ENCODE peak calls at places on chromosomes 1 and 21, in nine cellular contexts. T is adrenal gland, I is Peyer's patch, W is HCT116, A is uterus, C is esophagus muscularis mucosa, Z is A549, F is sigmoid colon, V is esophagus squamous epithelium. L is an unnamed sample. For H3K4me1, the result is how much of the 10 kb centered on the place peaks cover.

GRCh38 chr1:192807968-192808587 is 761 bp upstream of the RGS2 start:
- DNase-seq in F (no peak), Z (peak), C (no peak), T (no peak), W (no peak), A (no peak), I (no peak), V (peak), L (peak)

GRCh38 chr1:20785907-20786309 is 1.2 kb downstream of the HP1BP3 start:
- DNase-seq in V (no peak), F (no peak), W (no peak), A (no peak), Z (no peak), C (peak), T (no peak), I (peak), L (peak)

GRCh38 chr1:23864801-23865542 is 3.1 kb downstream of the FUCA1 start:
- DNase-seq in V (no peak), C (no peak), W (no peak), F (no peak), A (no peak), T (no peak), I (no peak), Z (no peak), L (no peak)

GRCh38 chr1:54298284-54299033 is 98.5 kb downstream of the MRPL37 start:
- DNase-seq in A (no peak), T (no peak), I (no peak), W (no peak), C (no peak), V (no peak), F (no peak), Z (no peak), L (no peak)

GRCh38 chr1:39268906-39269305 is 64.4 kb downstream of the MACF1 start:
- DNase-seq in W (no peak), C (no peak), F (no peak), T (no peak), I (no peak), V (no peak), A (no peak), Z (no peak), L (no peak)

GRCh38 chr1:247415423-247416361 is at the start of gene NLRP3:
- DNase-seq in Z (no peak), F (peak), T (peak), A (no peak), V (no peak), C (no peak), W (no peak), I (peak), L (peak)

GRCh38 chr1:108841703-108842102 is 15.2 kb downstream of the AKNAD1 start:
- DNase-seq in T (no peak), I (no peak), C (no peak), Z (no peak), A (no peak), V (no peak), F (no peak), W (no peak), L (no peak)

GRCh38 chr1:25217598-25218232 is 14.6 kb downstream of the SYF2 start:
- DNase-seq in A (no peak), T (no peak), W (no peak), F (no peak), Z (no peak), I (no peak), C (no peak), V (no peak), L (no peak)

GRCh38 chr1:118122234-118123004 is 62.6 kb downstream of the SPAG17 start:
- DNase-seq in W (no peak), I (no peak), T (no peak), Z (no peak), V (no peak), F (no peak), A (no peak), C (no peak), L (no peak)

GRCh38 chr1:203453016-203453415 is 22.6 kb upstream of the PRELP start:
- DNase-seq in T (no peak), V (no peak), I (no peak), C (no peak), W (no peak), F (no peak), Z (no peak), A (no peak), L (no peak)

GRCh38 chr1:154607084-154607747 is 770 bp downstream of the ADAR start:
- DNase-seq in T (no peak), A (peak), F (no peak), C (no peak), V (no peak), Z (no peak), I (peak), W (no peak), L (peak)

GRCh38 chr1:7609311-7609994 is 161.6 kb upstream of the VAMP3 start:
- DNase-seq in C (no peak), Z (no peak), T (no peak), W (no peak), A (no peak), V (no peak), F (peak), I (no peak), L (no peak)

GRCh38 chr1:17206196-17206595 is 1.3 kb downstream of the PADI1 start:
- DNase-seq in T (no peak), W (no peak), Z (no peak), I (no peak), V (no peak), F (no peak), A (no peak), C (no peak), L (no peak)

GRCh38 chr1:167400359-167400953 is 117.9 kb downstream of the CD247 start:
- DNase-seq in Z (no peak), C (no peak), F (no peak), I (no peak), V (no peak), T (no peak), A (no peak), W (no peak), L (no peak)

GRCh38 chr1:9249534-9250335 is 15.2 kb downstream of the H6PD start:
- DNase-seq in V (no peak), I (no peak), C (no peak), W (no peak), A (peak), T (peak), Z (peak), F (no peak), L (peak)

GRCh38 chr1:38454236-38454635 is 405.3 kb downstream of the RRAGC start:
- DNase-seq in A (no peak), T (no peak), I (no peak), Z (no peak), V (no peak), W (peak), F (no peak), C (peak), L (no peak)

GRCh38 chr1:26614655-26615411 is 81.0 kb upstream of the ARID1A start:
- DNase-seq in Z (no peak), I (no peak), C (no peak), A (no peak), F (no peak), V (no peak), W (no peak), T (no peak), L (no peak)

GRCh38 chr1:224873645-224874369 is 55.7 kb upstream of the DNAH14 start:
- DNase-seq in T (no peak), Z (no peak), F (no peak), A (no peak), W (no peak), V (no peak), I (no peak), C (no peak), L (no peak)

GRCh38 chr1:152725261-152725660 is 17.3 kb downstream of the LCE4A start:
- DNase-seq in F (no peak), I (no peak), T (no peak), W (no peak), Z (no peak), C (no peak), A (no peak), V (no peak), L (no peak)

GRCh38 chr1:70941563-70941962 is 106.1 kb downstream of the PTGER3 start:
- DNase-seq in I (no peak), Z (no peak), A (no peak), T (no peak), W (no peak), F (no peak), C (no peak), V (no peak), L (no peak)

GRCh38 chr21:36816556-36817130 is 117.7 kb downstream of the SIM2 start:
- DNase-seq in I (no peak), A (no peak), T (no peak), Z (no peak), V (no peak), C (no peak), W (no peak), F (no peak), L (no peak)

GRCh38 chr1:54798769-54799641 is 2.1 kb downstream of the TTC22 start:
- DNase-seq in V (no peak), F (peak), I (no peak), C (no peak), T (no peak), A (no peak), W (no peak), Z (no peak), L (no peak)

GRCh38 chr1:14627608-14628489 is 29.4 kb downstream of the KAZN start:
- DNase-seq in I (no peak), C (no peak), A (no peak), F (no peak), V (no peak), T (no peak), Z (no peak), W (no peak), L (no peak)

GRCh38 chr1:205596876-205597275 is 34.9 kb downstream of the ELK4 start:
- DNase-seq in I (no peak), V (no peak), F (no peak), Z (no peak), T (no peak), W (no peak), A (no peak), C (peak), L (no peak)

GRCh38 chr21:14523234-14523633 is 22.9 kb downstream of the SAMSN1 start:
- DNase-seq in Z (no peak), F (no peak), A (no peak), V (no peak), I (no peak), W (no peak), T (no peak), C (no peak), L (no peak)

GRCh38 chr1:156676820-156677615 is at the start of gene NES:
- DNase-seq in F (peak), A (peak), T (peak), Z (no peak), V (no peak), W (no peak), C (no peak), I (no peak), L (peak)

GRCh38 chr1:97904528-97904927 is 16.3 kb downstream of the DPYD start:
- DNase-seq in W (no peak), C (no peak), F (no peak), T (no peak), Z (no peak), V (no peak), I (no peak), A (no peak), L (no peak)

GRCh38 chr1:97903626-97904025 is 17.2 kb downstream of the DPYD start:
- DNase-seq in F (no peak), C (no peak), T (no peak), I (no peak), Z (no peak), W (no peak), A (no peak), V (no peak), L (no peak)

GRCh38 chr1:97901017-97901658 is 19.7 kb downstream of the DPYD start:
- DNase-seq in T (no peak), F (no peak), Z (no peak), V (no peak), A (no peak), I (no peak), W (no peak), C (no peak), L (no peak)

GRCh38 chr1:97905141-97905540 is 15.7 kb downstream of the DPYD start:
- DNase-seq in W (no peak), A (no peak), I (no peak), C (no peak), T (no peak), Z (no peak), F (no peak), V (no peak), L (no peak)

GRCh38 chr1:97902067-97902466 is 18.8 kb downstream of the DPYD start:
- DNase-seq in W (no peak), F (no peak), Z (no peak), I (no peak), C (no peak), V (no peak), A (no peak), T (no peak), L (no peak)
- H3K4me1 ChIP-seq in W (under half), F (under half), Z (under half), I (under half), C (under half), V (half or more), A (under half), T (under half), L (under half)

GRCh38 chr1:3530931-3531818 is 76.7 kb downstream of the ARHGEF16 start:
- DNase-seq in I (peak), W (peak), C (peak), A (peak), Z (peak), F (peak), T (peak), V (no peak), L (peak)
- TF ChIP-seq POLR2A in I (no peak), W (no peak), C (peak), A (peak), Z (peak), F (no peak), T (no peak), V (peak), L (no peak)

DNA sequence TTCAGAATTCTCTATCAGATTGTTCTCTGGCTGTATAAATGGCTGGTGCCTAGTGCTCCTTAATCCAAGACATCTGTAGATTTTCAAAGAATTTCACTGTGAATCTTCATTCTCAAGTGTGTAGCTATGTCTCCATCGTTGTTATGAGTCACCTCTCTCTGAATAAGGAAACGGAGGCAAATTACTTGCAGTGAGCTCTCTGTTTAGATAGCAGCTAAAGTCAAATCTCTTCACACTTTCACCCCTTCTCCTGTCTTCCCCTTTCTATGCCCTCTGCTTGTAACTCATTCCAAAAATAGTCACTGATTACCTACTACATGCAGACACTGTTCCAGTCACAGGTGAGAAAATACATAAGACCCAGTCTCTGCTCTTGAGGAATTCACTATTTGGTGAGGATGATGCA is 39.7 kb downstream of the CHML start:
- DNase-seq in T (no peak), I (no peak), Z (no peak), W (no peak), F (no peak), C (no peak), V (no peak), A (no peak), L (no peak)
- H3K4me1 ChIP-seq in T (under half), I (under half), Z (under half), W (under half), F (under half), C (under half), V (under half), A (under half), L (under half)

DNA sequence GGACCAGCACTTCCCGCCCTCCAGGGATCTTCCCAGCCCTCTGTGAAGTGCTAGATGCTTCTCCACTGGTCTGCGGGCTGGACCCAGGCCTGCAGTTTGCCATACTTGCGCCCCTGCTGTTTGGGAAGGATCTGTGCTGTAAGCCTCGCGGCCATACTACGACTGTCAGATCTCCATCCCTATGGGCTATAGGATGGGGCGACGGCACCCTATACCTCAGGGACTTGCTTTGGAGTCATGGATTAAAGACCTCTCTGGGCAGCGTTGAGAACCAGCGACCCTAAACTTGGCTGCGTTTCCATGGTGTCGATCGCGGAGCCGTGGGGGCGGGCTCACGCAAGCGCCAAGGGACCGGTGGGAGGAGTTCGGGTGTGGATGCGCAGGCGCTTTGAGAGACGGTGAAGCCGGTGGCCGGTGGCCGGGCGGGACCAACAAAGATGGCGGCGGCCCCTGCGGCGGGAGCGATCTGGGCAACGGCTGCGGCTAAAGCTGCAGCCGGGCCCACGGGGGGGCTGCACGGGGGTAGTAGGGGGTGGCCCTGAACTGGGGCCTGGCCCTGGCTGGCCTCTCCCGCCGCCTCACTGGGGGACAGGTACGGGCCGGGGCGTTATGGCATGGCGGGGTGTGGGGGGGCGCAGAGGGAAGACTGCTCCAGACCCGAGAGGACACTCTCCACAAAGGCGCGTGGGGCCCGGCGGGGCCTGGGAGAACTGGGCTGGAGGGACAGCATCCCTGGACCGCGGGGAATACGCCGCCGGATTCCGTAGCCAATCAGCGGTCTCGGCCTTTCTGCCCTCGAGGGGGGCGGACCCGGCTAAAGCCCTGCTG is at the start of gene USP21:
- DNase-seq in I (peak), F (peak), V (peak), C (peak), A (peak), W (peak), T (peak), Z (peak), L (peak)
- TF ChIP-seq POLR2A in I (peak), F (peak), V (no peak), C (no peak), A (peak), W (peak), T (no peak), Z (peak), L (no peak)

DNA sequence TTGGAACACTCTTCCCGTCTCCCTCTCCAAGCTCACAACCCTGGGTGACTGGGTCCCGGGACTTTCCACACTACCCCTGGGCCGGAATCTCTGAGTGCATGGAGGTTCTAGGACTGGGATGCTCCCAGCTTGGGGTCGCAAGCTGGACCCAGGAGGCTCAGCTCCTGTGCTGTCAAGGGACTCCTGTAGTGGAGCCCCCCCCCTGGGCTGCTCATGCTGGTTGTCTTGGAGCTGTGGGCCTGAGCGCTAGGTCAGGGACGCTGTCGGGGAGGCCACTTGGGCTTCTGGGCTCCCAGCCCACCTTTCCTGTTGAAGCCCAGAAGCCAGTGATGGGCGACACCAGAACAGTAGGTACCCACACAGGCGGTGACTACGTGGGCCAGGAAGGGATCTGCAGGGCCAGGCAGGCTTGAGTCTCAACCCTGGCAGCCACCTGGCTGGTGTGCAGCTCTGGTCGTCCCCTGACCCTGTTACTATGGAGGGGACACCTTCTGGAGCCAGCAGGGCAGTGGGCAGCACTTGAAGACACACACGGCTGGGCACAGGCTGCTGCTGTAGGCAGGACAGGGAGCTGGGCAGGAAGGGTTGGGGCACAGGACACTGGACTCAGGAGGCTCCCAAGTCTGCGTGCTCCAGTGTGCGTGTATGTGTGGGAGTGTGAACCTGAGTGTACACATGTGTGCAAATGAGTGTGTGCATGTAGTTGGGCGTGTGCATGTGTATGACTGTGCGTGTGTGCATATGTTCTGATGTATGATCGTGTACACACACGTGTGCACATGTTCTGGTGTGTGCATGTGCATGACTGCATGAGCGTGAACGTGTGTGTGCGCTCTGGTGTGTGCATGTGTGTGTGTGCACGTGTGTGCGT is 3.0 kb downstream of the MMEL1 start:
- DNase-seq in V (no peak), C (no peak), I (no peak), W (no peak), T (no peak), Z (no peak), F (no peak), A (no peak), L (no peak)
- H3K4me1 ChIP-seq in V (under half), C (under half), I (under half), W (under half), T (under half), Z (under half), F (under half), A (under half), L (under half)

GRCh38 chr1:112700290-112701226 is 6.4 kb downstream of the RHOC start:
- DNase-seq in W (peak), Z (peak), F (peak), C (peak), I (peak), V (peak), T (peak), A (peak), L (peak)
- TF ChIP-seq POLR2A in W (no peak), Z (no peak), F (no peak), C (no peak), I (peak), V (no peak), T (peak), A (peak), L (no peak)

L was measured in testis.